ENCODE peak calls at places on chromosome 16, in ten cellular contexts. One of them, this sample, is unnamed.
A peak's percentile ranks its signal among the peaks of the same experiment; 100 is the strongest.

GRCh38 chr16:53775821-53776431 is 72.0 kb downstream of the FTO start:
- DNase-seq in GM23248: peak; percentile 94
- DNase-seq in transverse colon: peak; percentile 44
- DNase-seq in cardiac muscle cell: no peak
- DNase-seq in Karpas-422: peak; percentile 76
- DNase-seq in aorta: no peak
- DNase-seq in stomach: peak; percentile 60
- DNase-seq in CD8-positive, alpha-beta T cell: no peak
- DNase-seq in ovary: no peak
- DNase-seq in GM23338: peak; percentile 47
- DNase-seq in this sample: no peak

GRCh38 chr16:68267612-68268405 is 3.5 kb downstream of the SLC7A6 start:
- DNase-seq in cardiac muscle cell: no peak
- DNase-seq in GM23248: no peak
- DNase-seq in GM23338: peak; percentile 54
- DNase-seq in transverse colon: no peak
- DNase-seq in CD8-positive, alpha-beta T cell: no peak
- DNase-seq in aorta: no peak
- DNase-seq in ovary: no peak
- DNase-seq in stomach: no peak
- DNase-seq in Karpas-422: no peak
- DNase-seq in this sample: no peak

GRCh38 chr16:4936991-4937781 is at the start of gene PPL:
- DNase-seq in aorta: no peak
- DNase-seq in cardiac muscle cell: peak; percentile 93
- DNase-seq in CD8-positive, alpha-beta T cell: no peak
- DNase-seq in ovary: peak; percentile 65
- DNase-seq in GM23248: no peak
- DNase-seq in transverse colon: peak; percentile 95
- DNase-seq in Karpas-422: no peak
- DNase-seq in stomach: peak; percentile 97
- DNase-seq in GM23338: peak; percentile 98
- DNase-seq in this sample: no peak

GRCh38 chr16:9058211-9058610 is 33.2 kb upstream of the HAPSTR1 start:
- DNase-seq in aorta: no peak
- DNase-seq in Karpas-422: no peak
- DNase-seq in transverse colon: no peak
- DNase-seq in ovary: no peak
- DNase-seq in GM23248: no peak
- DNase-seq in cardiac muscle cell: no peak
- DNase-seq in GM23338: no peak
- DNase-seq in CD8-positive, alpha-beta T cell: no peak
- DNase-seq in stomach: no peak
- DNase-seq in this sample: no peak

GRCh38 chr16:57593021-57593420 is 35.4 kb upstream of the ADGRG1 start:
- DNase-seq in CD8-positive, alpha-beta T cell: no peak
- DNase-seq in GM23248: no peak
- DNase-seq in cardiac muscle cell: no peak
- DNase-seq in stomach: no peak
- DNase-seq in transverse colon: no peak
- DNase-seq in GM23338: no peak
- DNase-seq in ovary: no peak
- DNase-seq in Karpas-422: no peak
- DNase-seq in aorta: peak; percentile 23
- DNase-seq in this sample: no peak

GRCh38 chr16:15466886-15467781 is 32.7 kb downstream of the BMERB1 start:
- DNase-seq in Karpas-422: peak; percentile 62
- DNase-seq in stomach: no peak
- DNase-seq in ovary: no peak
- DNase-seq in CD8-positive, alpha-beta T cell: no peak
- DNase-seq in cardiac muscle cell: no peak
- DNase-seq in GM23338: no peak
- DNase-seq in transverse colon: no peak
- DNase-seq in aorta: no peak
- DNase-seq in GM23248: no peak
- DNase-seq in this sample: no peak

GRCh38 chr16:4904108-4904941 is 32.6 kb downstream of the PPL start:
- DNase-seq in Karpas-422: no peak
- DNase-seq in CD8-positive, alpha-beta T cell: no peak
- DNase-seq in aorta: no peak
- DNase-seq in cardiac muscle cell: no peak
- DNase-seq in GM23248: no peak
- DNase-seq in transverse colon: no peak
- DNase-seq in GM23338: no peak
- DNase-seq in ovary: no peak
- DNase-seq in stomach: no peak
- DNase-seq in this sample: no peak

GRCh38 chr16:82633964-82634600 is 7.3 kb downstream of the CDH13 start:
- DNase-seq in GM23338: no peak
- DNase-seq in CD8-positive, alpha-beta T cell: no peak
- DNase-seq in cardiac muscle cell: no peak
- DNase-seq in transverse colon: peak; percentile 28
- DNase-seq in ovary: no peak
- DNase-seq in GM23248: peak; percentile 56
- DNase-seq in aorta: peak; percentile 82
- DNase-seq in stomach: no peak
- DNase-seq in Karpas-422: no peak
- DNase-seq in this sample: no peak

GRCh38 chr16:86304868-86305267 is 205.5 kb upstream of the FOXF1 start:
- DNase-seq in Karpas-422: no peak
- DNase-seq in CD8-positive, alpha-beta T cell: no peak
- DNase-seq in cardiac muscle cell: no peak
- DNase-seq in stomach: no peak
- DNase-seq in ovary: no peak
- DNase-seq in GM23248: no peak
- DNase-seq in aorta: no peak
- DNase-seq in GM23338: no peak
- DNase-seq in transverse colon: no peak
- DNase-seq in this sample: no peak

GRCh38 chr16:86303787-86304685 is 206.3 kb upstream of the FOXF1 start:
- DNase-seq in cardiac muscle cell: no peak
- DNase-seq in GM23338: peak; percentile 45
- DNase-seq in Karpas-422: no peak
- DNase-seq in transverse colon: peak; percentile 43
- DNase-seq in ovary: no peak
- DNase-seq in GM23248: no peak
- DNase-seq in aorta: no peak
- DNase-seq in stomach: no peak
- DNase-seq in CD8-positive, alpha-beta T cell: no peak
- DNase-seq in this sample: no peak

GRCh38 chr16:86300746-86301480 is 209.4 kb upstream of the FOXF1 start:
- DNase-seq in cardiac muscle cell: peak; percentile 66
- DNase-seq in stomach: no peak
- DNase-seq in ovary: no peak
- DNase-seq in Karpas-422: no peak
- DNase-seq in GM23338: peak; percentile 57
- DNase-seq in GM23248: peak; percentile 56
- DNase-seq in aorta: no peak
- DNase-seq in transverse colon: no peak
- DNase-seq in CD8-positive, alpha-beta T cell: no peak
- DNase-seq in this sample: no peak

GRCh38 chr16:86299882-86300490 is 210.3 kb upstream of the FOXF1 start:
- DNase-seq in aorta: no peak
- DNase-seq in ovary: no peak
- DNase-seq in GM23248: no peak
- DNase-seq in CD8-positive, alpha-beta T cell: no peak
- DNase-seq in GM23338: no peak
- DNase-seq in stomach: no peak
- DNase-seq in cardiac muscle cell: no peak
- DNase-seq in Karpas-422: no peak
- DNase-seq in transverse colon: no peak
- DNase-seq in this sample: no peak

DNA sequence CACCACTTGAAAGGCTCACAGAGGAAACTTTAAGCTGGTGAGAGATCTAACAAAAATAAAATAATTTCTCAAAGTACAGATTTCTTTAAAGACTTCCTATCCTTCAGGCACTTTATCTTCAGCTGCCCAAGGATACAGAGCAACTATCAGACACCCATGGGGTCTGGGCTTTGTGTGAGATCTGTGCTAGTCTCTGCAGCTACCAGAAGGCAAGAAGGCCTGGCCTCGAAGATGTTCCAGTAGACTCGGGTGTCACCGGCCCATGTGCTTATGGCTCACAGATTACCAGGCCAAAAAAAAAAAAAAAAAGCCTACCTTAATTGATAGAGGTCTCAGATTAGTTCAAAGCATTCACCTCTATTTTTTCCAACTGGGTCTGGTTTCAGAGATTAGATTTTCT is 207.6 kb upstream of the FOXF1 start:
- DNase-seq in GM23248: no peak
- DNase-seq in ovary: no peak
- DNase-seq in stomach: no peak
- DNase-seq in GM23338: no peak
- DNase-seq in transverse colon: no peak
- DNase-seq in Karpas-422: no peak
- DNase-seq in cardiac muscle cell: no peak
- DNase-seq in aorta: no peak
- DNase-seq in CD8-positive, alpha-beta T cell: no peak
- DNase-seq in this sample: no peak
- H3K27me3 ChIP-seq in GM23248: peaks cover 34% of the 10 kb centered on the region
- H3K27me3 ChIP-seq in ovary: no peaks in the 10 kb centered on the region
- H3K27me3 ChIP-seq in stomach: peaks cover 19% of the 10 kb centered on the region
- H3K27me3 ChIP-seq in GM23338: no peaks in the 10 kb centered on the region
- H3K27me3 ChIP-seq in transverse colon: peaks cover 24% of the 10 kb centered on the region
- H3K27me3 ChIP-seq in Karpas-422: no peaks in the 10 kb centered on the region
- H3K27me3 ChIP-seq in cardiac muscle cell: no peaks in the 10 kb centered on the region
- H3K27me3 ChIP-seq in aorta: no peaks in the 10 kb centered on the region
- H3K27me3 ChIP-seq in CD8-positive, alpha-beta T cell: peaks cover 9% of the 10 kb centered on the region
- H3K27me3 ChIP-seq in this sample: no peaks in the 10 kb centered on the region

GRCh38 chr16:75252049-75252864 is 833 bp upstream of the BCAR1 start:
- DNase-seq in transverse colon: no peak
- DNase-seq in ovary: peak; percentile 31
- DNase-seq in aorta: peak; percentile 70
- DNase-seq in GM23338: no peak
- DNase-seq in CD8-positive, alpha-beta T cell: no peak
- DNase-seq in cardiac muscle cell: no peak
- DNase-seq in stomach: no peak
- DNase-seq in GM23248: peak; percentile 52
- DNase-seq in Karpas-422: no peak
- DNase-seq in this sample: no peak

GRCh38 chr16:75256059-75256870 is 4.8 kb upstream of the BCAR1 start:
- DNase-seq in GM23338: peak; percentile 67
- DNase-seq in aorta: peak; percentile 88
- DNase-seq in cardiac muscle cell: peak; percentile 64
- DNase-seq in stomach: peak; percentile 28
- DNase-seq in transverse colon: no peak
- DNase-seq in ovary: no peak
- DNase-seq in Karpas-422: no peak
- DNase-seq in GM23248: peak; percentile 76
- DNase-seq in CD8-positive, alpha-beta T cell: no peak
- DNase-seq in this sample: no peak

GRCh38 chr16:75252946-75253911 is 1.8 kb upstream of the BCAR1 start:
- DNase-seq in stomach: no peak
- DNase-seq in transverse colon: no peak
- DNase-seq in cardiac muscle cell: no peak
- DNase-seq in ovary: peak; percentile 41
- DNase-seq in CD8-positive, alpha-beta T cell: no peak
- DNase-seq in GM23248: peak; percentile 86
- DNase-seq in GM23338: peak; percentile 99
- DNase-seq in aorta: peak; percentile 77
- DNase-seq in Karpas-422: no peak
- DNase-seq in this sample: peak; percentile 85

GRCh38 chr16:75256871-75257343 is 5.5 kb upstream of the BCAR1 start:
- DNase-seq in stomach: peak; percentile 32
- DNase-seq in CD8-positive, alpha-beta T cell: no peak
- DNase-seq in aorta: peak; percentile 80
- DNase-seq in cardiac muscle cell: no peak
- DNase-seq in transverse colon: peak; percentile 46
- DNase-seq in GM23248: peak; percentile 86
- DNase-seq in Karpas-422: no peak
- DNase-seq in ovary: no peak
- DNase-seq in GM23338: no peak
- DNase-seq in this sample: no peak

GRCh38 chr16:75254359-75254837 is 3.0 kb upstream of the BCAR1 start:
- DNase-seq in CD8-positive, alpha-beta T cell: no peak
- DNase-seq in GM23338: peak; percentile 70
- DNase-seq in cardiac muscle cell: no peak
- DNase-seq in ovary: no peak
- DNase-seq in GM23248: peak; percentile 96
- DNase-seq in stomach: no peak
- DNase-seq in aorta: no peak
- DNase-seq in Karpas-422: peak; percentile 54
- DNase-seq in transverse colon: peak; percentile 41
- DNase-seq in this sample: no peak
- H3K4me3 ChIP-seq in CD8-positive, alpha-beta T cell: no peak overlapping the region
- H3K4me3 ChIP-seq in GM23338: peak overlapping the region; percentile 39
- H3K4me3 ChIP-seq in cardiac muscle cell: no peak overlapping the region
- H3K4me3 ChIP-seq in ovary: no peak overlapping the region
- H3K4me3 ChIP-seq in GM23248: peak overlapping the region; percentile 51
- H3K4me3 ChIP-seq in stomach: no peak overlapping the region
- H3K4me3 ChIP-seq in aorta: no peak overlapping the region
- H3K4me3 ChIP-seq in Karpas-422: no peak overlapping the region
- H3K4me3 ChIP-seq in transverse colon: no peak overlapping the region
- H3K4me3 ChIP-seq in this sample: no peak overlapping the region

GRCh38 chr16:14306485-14307058 is 235.5 kb downstream of the MRTFB start:
- DNase-seq in ovary: no peak
- DNase-seq in CD8-positive, alpha-beta T cell: no peak
- DNase-seq in stomach: no peak
- DNase-seq in Karpas-422: no peak
- DNase-seq in transverse colon: no peak
- DNase-seq in GM23248: no peak
- DNase-seq in cardiac muscle cell: no peak
- DNase-seq in aorta: no peak
- DNase-seq in GM23338: no peak
- DNase-seq in this sample: no peak

GRCh38 chr16:14307623-14308356 is 236.7 kb downstream of the MRTFB start:
- DNase-seq in Karpas-422: peak; percentile 76
- DNase-seq in GM23248: peak; percentile 86
- DNase-seq in cardiac muscle cell: no peak
- DNase-seq in transverse colon: no peak
- DNase-seq in ovary: no peak
- DNase-seq in CD8-positive, alpha-beta T cell: no peak
- DNase-seq in aorta: peak; percentile 84
- DNase-seq in GM23338: peak; percentile 21
- DNase-seq in stomach: no peak
- DNase-seq in this sample: no peak

GRCh38 chr16:14308357-14308723 is 237.2 kb downstream of the MRTFB start:
- DNase-seq in GM23248: peak; percentile 23
- DNase-seq in stomach: no peak
- DNase-seq in transverse colon: no peak
- DNase-seq in aorta: no peak
- DNase-seq in CD8-positive, alpha-beta T cell: no peak
- DNase-seq in Karpas-422: peak; percentile 68
- DNase-seq in ovary: no peak
- DNase-seq in cardiac muscle cell: no peak
- DNase-seq in GM23338: no peak
- DNase-seq in this sample: no peak

GRCh38 chr16:14304891-14305459 is 233.9 kb downstream of the MRTFB start:
- DNase-seq in ovary: no peak
- DNase-seq in cardiac muscle cell: no peak
- DNase-seq in stomach: no peak
- DNase-seq in GM23248: no peak
- DNase-seq in transverse colon: no peak
- DNase-seq in Karpas-422: peak; percentile 69
- DNase-seq in aorta: peak; percentile 13
- DNase-seq in GM23338: no peak
- DNase-seq in CD8-positive, alpha-beta T cell: no peak
- DNase-seq in this sample: no peak

GRCh38 chr16:14307059-14307531 is 236.0 kb downstream of the MRTFB start:
- DNase-seq in cardiac muscle cell: no peak
- DNase-seq in transverse colon: no peak
- DNase-seq in ovary: no peak
- DNase-seq in GM23248: peak; percentile 34
- DNase-seq in aorta: peak; percentile 64
- DNase-seq in stomach: no peak
- DNase-seq in Karpas-422: peak; percentile 81
- DNase-seq in CD8-positive, alpha-beta T cell: no peak
- DNase-seq in GM23338: peak; percentile 33
- DNase-seq in this sample: no peak
- H3K4me1 ChIP-seq in cardiac muscle cell: peaks cover 18% of the 10 kb centered on the region
- H3K4me1 ChIP-seq in transverse colon: no peaks in the 10 kb centered on the region
- H3K4me1 ChIP-seq in ovary: peaks cover 16% of the 10 kb centered on the region
- H3K4me1 ChIP-seq in GM23248: peaks cover 67% of the 10 kb centered on the region
- H3K4me1 ChIP-seq in aorta: no peaks in the 10 kb centered on the region
- H3K4me1 ChIP-seq in stomach: peaks cover 77% of the 10 kb centered on the region
- H3K4me1 ChIP-seq in Karpas-422: peaks cover 80% of the 10 kb centered on the region
- H3K4me1 ChIP-seq in CD8-positive, alpha-beta T cell: peaks cover 44% of the 10 kb centered on the region
- H3K4me1 ChIP-seq in GM23338: peaks cover 66% of the 10 kb centered on the region
- H3K4me1 ChIP-seq in this sample: peaks cover 6% of the 10 kb centered on the region

GRCh38 chr16:86577314-86577971 is 906 bp upstream of the FOXL1 start:
- DNase-seq in Karpas-422: no peak
- DNase-seq in aorta: no peak
- DNase-seq in stomach: no peak
- DNase-seq in transverse colon: no peak
- DNase-seq in GM23338: peak; percentile 62
- DNase-seq in CD8-positive, alpha-beta T cell: no peak
- DNase-seq in cardiac muscle cell: no peak
- DNase-seq in GM23248: peak; percentile 41
- DNase-seq in ovary: no peak
- DNase-seq in this sample: no peak
- H3K27me3 ChIP-seq in Karpas-422: no peaks in the 10 kb centered on the region
- H3K27me3 ChIP-seq in aorta: no peaks in the 10 kb centered on the region
- H3K27me3 ChIP-seq in stomach: peaks cover 73% of the 10 kb centered on the region
- H3K27me3 ChIP-seq in transverse colon: peaks cover 97% of the 10 kb centered on the region
- H3K27me3 ChIP-seq in GM23338: peaks cover 99% of the 10 kb centered on the region
- H3K27me3 ChIP-seq in CD8-positive, alpha-beta T cell: peaks cover 28% of the 10 kb centered on the region
- H3K27me3 ChIP-seq in cardiac muscle cell: peaks cover 62% of the 10 kb centered on the region
- H3K27me3 ChIP-seq in GM23248: no peaks in the 10 kb centered on the region
- H3K27me3 ChIP-seq in ovary: no peaks in the 10 kb centered on the region
- H3K27me3 ChIP-seq in this sample: peaks cover 79% of the 10 kb centered on the region